ENCODE peak calls at places on chromosome 5, in four cellular contexts. O, J, S and P are unnamed samples. For H3K4me1, the result is how much of the 10 kb centered on the place peaks cover.

GRCh38 chr5:28499764-28500290 is 1461.4 kb upstream of the CDH9 start:
- DNase-seq in O (no peak), J (no peak), S (peak), P (no peak)

GRCh38 chr5:61866930-61867329 is 439.1 kb upstream of the KIF2A start:
- DNase-seq in O (no peak), J (no peak), S (peak), P (no peak)

GRCh38 chr5:36407396-36407795 is 105.7 kb upstream of the RANBP3L start:
- DNase-seq in O (no peak), J (no peak), S (no peak), P (no peak)

GRCh38 chr5:118778951-118779350 is 209.4 kb downstream of the DTWD2 start:
- DNase-seq in O (no peak), J (no peak), S (peak), P (no peak)

GRCh38 chr5:154287136-154287535 is 96.6 kb downstream of the GALNT10 start:
- DNase-seq in O (peak), J (no peak), S (peak), P (peak)

GRCh38 chr5:32422697-32423096 is 21.8 kb downstream of the ZFR start:
- DNase-seq in O (no peak), J (no peak), S (no peak), P (no peak)

GRCh38 chr5:77844408-77845272 is 68.5 kb upstream of the TBCA start:
- DNase-seq in O (no peak), J (no peak), S (peak), P (no peak)

GRCh38 chr5:75054110-75054930 is 2.0 kb upstream of the GCNT4 start:
- DNase-seq in O (peak), J (peak), S (peak), P (peak)

GRCh38 chr5:168592014-168592368 is 12.8 kb upstream of the PANK3 start:
- DNase-seq in O (no peak), J (no peak), S (peak), P (no peak)

GRCh38 chr5:68319316-68320093 is 103.9 kb downstream of the PIK3R1 start:
- DNase-seq in O (no peak), J (no peak), S (peak), P (no peak)

GRCh38 chr5:1724822-1725602 is 74.6 kb downstream of the MRPL36 start:
- DNase-seq in O (peak), J (no peak), S (no peak), P (no peak)

GRCh38 chr5:51518607-51519006 is 135.4 kb downstream of the ISL1 start:
- DNase-seq in O (no peak), J (no peak), S (no peak), P (no peak)

GRCh38 chr5:95130951-95131350 is 153.9 kb downstream of the MCTP1 start:
- DNase-seq in O (no peak), J (no peak), S (no peak), P (no peak)

GRCh38 chr5:132309679-132310078 is 15.5 kb downstream of the SLC22A4 start:
- DNase-seq in O (no peak), J (no peak), S (peak), P (no peak)
- H3K4me1 ChIP-seq in O (under half), J (under half), S (under half), P (under half)

DNA sequence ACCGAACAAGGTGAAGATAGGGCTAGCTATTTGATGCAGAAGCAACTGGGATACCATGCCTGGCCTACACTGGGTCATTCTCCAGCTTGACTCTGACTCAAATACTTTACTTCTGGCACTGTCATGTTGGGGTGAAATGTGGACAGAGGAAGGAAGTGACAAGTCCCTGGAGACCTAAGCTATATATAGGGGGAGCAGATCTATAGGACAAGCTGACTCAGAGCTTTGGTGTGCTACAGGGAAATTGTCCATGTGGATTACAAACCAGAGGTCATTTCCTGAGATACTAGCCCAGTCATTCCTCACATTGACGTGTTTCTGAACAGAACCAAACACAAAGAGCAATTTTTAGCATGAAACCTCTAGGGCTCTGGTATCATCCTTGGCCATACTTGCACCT is 531.6 kb upstream of the CLINT1 start:
- DNase-seq in O (no peak), J (no peak), S (peak), P (no peak)
- H3K4me1 ChIP-seq in O (under half), J (under half), S (under half), P (under half)

GRCh38 chr5:132424167-132424935 is 54.8 kb downstream of the SLC22A5 start:
- DNase-seq in O (no peak), J (no peak), S (no peak), P (no peak)
- H3K4me1 ChIP-seq in O (under half), J (half or more), S (half or more), P (under half)

DNA sequence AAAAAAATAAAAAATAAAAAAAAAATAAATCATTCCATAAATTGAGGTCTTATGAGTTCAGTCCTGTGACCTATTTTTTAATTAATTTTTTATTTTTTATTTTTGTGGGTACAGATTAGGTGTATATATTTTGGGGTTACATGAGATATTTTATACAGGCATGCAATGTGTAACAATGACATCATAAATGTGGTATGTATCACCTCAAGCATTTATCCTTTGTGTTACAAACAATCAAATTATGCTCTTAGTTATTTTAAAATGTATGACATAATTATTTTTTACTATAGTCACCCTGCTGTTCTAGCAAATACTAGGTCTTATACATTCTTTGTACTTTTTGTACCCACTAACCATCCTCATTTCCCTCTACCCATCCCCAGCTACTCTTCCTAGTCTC is 537.9 kb downstream of the HINT1 start:
- DNase-seq in O (no peak), J (no peak), S (no peak), P (no peak)
- H3K4me1 ChIP-seq in O (under half), J (under half), S (under half), P (under half)